ENCODE peak calls at places on chromosomes 11 and 22, in eight cellular contexts. W, J, R, X, A, H, D and F are unnamed samples.

GRCh38 chr11:127670372-127670771 is 669.8 kb upstream of the KIRREL3 start:
- DNase-seq in W (peak), J (no peak), R (no peak), X (no peak), A (no peak), H (no peak), D (no peak), F (no peak)

GRCh38 chr22:42414565-42415298 is 17.5 kb downstream of the NFAM1 start:
- DNase-seq in W (no peak), J (no peak), R (no peak), X (no peak), A (no peak), H (no peak), D (no peak), F (no peak)

GRCh38 chr22:20238567-20239062 is 29.5 kb downstream of the RTN4R start:
- DNase-seq in W (peak), J (peak), R (peak), X (peak), A (no peak), H (peak), D (no peak), F (no peak)

GRCh38 chr22:24357547-24357946 is 69.9 kb upstream of the ADORA2A start:
- DNase-seq in W (no peak), J (no peak), R (no peak), X (no peak), A (no peak), H (no peak), D (no peak), F (no peak)

GRCh38 chr11:119476666-119477331 is 53.8 kb upstream of the THY1 start:
- DNase-seq in W (no peak), J (no peak), R (no peak), X (no peak), A (no peak), H (no peak), D (no peak), F (no peak)

GRCh38 chr11:96863520-96863919 is 473.7 kb downstream of the JRKL start:
- DNase-seq in W (peak), J (no peak), R (no peak), X (no peak), A (no peak), H (no peak), D (no peak), F (no peak)

GRCh38 chr22:32473388-32473952 is 1.1 kb upstream of the FBXO7 start:
- DNase-seq in W (peak), J (peak), R (peak), X (peak), A (no peak), H (peak), D (peak), F (no peak)

GRCh38 chr11:113540416-113541330 is 65.5 kb upstream of the DRD2 start:
- DNase-seq in W (peak), J (no peak), R (no peak), X (no peak), A (no peak), H (no peak), D (no peak), F (no peak)

GRCh38 chr11:30454108-30454507 is 131.2 kb downstream of the ARL14EP start:
- DNase-seq in W (peak), J (no peak), R (no peak), X (no peak), A (no peak), H (no peak), D (no peak), F (no peak)

GRCh38 chr11:45649544-45650165 is 15.8 kb downstream of the CHST1 start:
- DNase-seq in W (no peak), J (no peak), R (no peak), X (no peak), A (peak), H (no peak), D (no peak), F (no peak)

GRCh38 chr22:46829140-46829891 is 66.9 kb downstream of the TBC1D22A start:
- DNase-seq in W (no peak), J (no peak), R (no peak), X (peak), A (no peak), H (no peak), D (no peak), F (peak)

GRCh38 chr11:119806064-119806915 is 77.3 kb upstream of the NECTIN1 start:
- DNase-seq in W (peak), J (no peak), R (no peak), X (no peak), A (no peak), H (no peak), D (no peak), F (no peak)

GRCh38 chr11:94700631-94701030 is 67.5 kb upstream of the AMOTL1 start:
- DNase-seq in W (peak), J (no peak), R (no peak), X (no peak), A (no peak), H (no peak), D (no peak), F (no peak)

GRCh38 chr11:116890193-116890592 is 52.8 kb upstream of the APOA1 start:
- DNase-seq in W (no peak), J (no peak), R (no peak), X (peak), A (no peak), H (no peak), D (no peak), F (no peak)

GRCh38 chr11:43269229-43269928 is 42.4 kb upstream of the API5 start:
- DNase-seq in W (peak), J (no peak), R (no peak), X (no peak), A (no peak), H (no peak), D (no peak), F (no peak)

GRCh38 chr22:35177811-35178210 is 79.5 kb upstream of the HMGXB4 start:
- DNase-seq in W (peak), J (no peak), R (no peak), X (no peak), A (no peak), H (no peak), D (no peak), F (no peak)

GRCh38 chr11:10489444-10489785 is 34.4 kb downstream of the AMPD3 start:
- DNase-seq in W (no peak), J (no peak), R (no peak), X (no peak), A (no peak), H (no peak), D (no peak), F (peak)

GRCh38 chr11:45145421-45146071 is 893 bp upstream of the PRDM11 start:
- DNase-seq in W (peak), J (no peak), R (peak), X (no peak), A (no peak), H (no peak), D (no peak), F (no peak)

GRCh38 chr11:113267536-113267935 is 46.8 kb upstream of the TTC12 start:
- DNase-seq in W (peak), J (no peak), R (no peak), X (no peak), A (no peak), H (no peak), D (no peak), F (no peak)